ENCODE peak calls at places on chromosomes 7 and 10, in ten cellular contexts. C is retina; T is GDM1; K is AG04449; N is putamen; P is T-helper 2 cell; U is NCI-H748 treated with DMSO at 0.1 percent for 48 hours; B is NCI-H526 treated with DMSO at 0.1 percent for 48 hours; M is NCI-H1105; L is stimulated activated CD4-positive, alpha-beta T cell treated with anti-CD3 and anti-CD28 coated beads, TNF-alpha, amount 100 ng/mL, for 24 hours. Z is an unnamed sample.

GRCh38 chr10:11677480-11677879 is 64.7 kb upstream of the ECHDC3 start:
- DNase-seq in C (no peak), T (no peak), K (no peak), N (no peak), P (no peak), U (no peak), B (no peak), M (no peak), L (no peak), Z (no peak)

GRCh38 chr10:132388901-132389630 is 7.9 kb upstream of the PWWP2B start:
- DNase-seq in C (no peak), T (no peak), K (no peak), N (no peak), P (no peak), U (no peak), B (no peak), M (no peak), L (no peak), Z (no peak)

GRCh38 chr10:121231059-121231458 is 367.2 kb downstream of the FGFR2 start:
- DNase-seq in C (no peak), T (no peak), K (no peak), N (no peak), P (no peak), U (no peak), B (no peak), M (no peak), L (no peak), Z (no peak)

GRCh38 chr10:79928028-79928583 is 20.8 kb downstream of the SFTPD start:
- DNase-seq in C (no peak), T (no peak), K (no peak), N (no peak), P (no peak), U (no peak), B (no peak), M (no peak), L (no peak), Z (no peak)

GRCh38 chr10:30111340-30111980 is 52.1 kb upstream of the JCAD start:
- DNase-seq in C (no peak), T (no peak), K (peak), N (no peak), P (no peak), U (no peak), B (no peak), M (no peak), L (no peak), Z (peak)

GRCh38 chr7:41051062-41051461 is 651.8 kb downstream of the INHBA start:
- DNase-seq in C (no peak), T (no peak), K (no peak), N (no peak), P (no peak), U (no peak), B (no peak), M (no peak), L (no peak), Z (no peak)

GRCh38 chr10:77104459-77104980 is 533.1 kb downstream of the KCNMA1 start:
- DNase-seq in C (peak), T (no peak), K (peak), N (no peak), P (no peak), U (no peak), B (no peak), M (no peak), L (no peak), Z (peak)

GRCh38 chr10:59865101-59865500 is 41.3 kb downstream of the CCDC6 start:
- DNase-seq in C (no peak), T (no peak), K (no peak), N (no peak), P (no peak), U (peak), B (no peak), M (peak), L (no peak), Z (no peak)

GRCh38 chr7:149872419-149873073 is 1.2 kb upstream of the ATP6V0E2 start:
- DNase-seq in C (peak), T (no peak), K (peak), N (peak), P (no peak), U (peak), B (peak), M (peak), L (peak), Z (no peak)

GRCh38 chr10:88493676-88494483 is 89.2 kb downstream of the RNLS start:
- DNase-seq in C (no peak), T (no peak), K (peak), N (no peak), P (no peak), U (no peak), B (no peak), M (no peak), L (no peak), Z (peak)

GRCh38 chr7:134366481-134366880 is 49.8 kb upstream of the SLC35B4 start:
- DNase-seq in C (no peak), T (no peak), K (no peak), N (no peak), P (no peak), U (no peak), B (no peak), M (no peak), L (no peak), Z (no peak)

GRCh38 chr10:102302611-102303010 is 57.3 kb downstream of the GBF1 start:
- DNase-seq in C (no peak), T (no peak), K (no peak), N (no peak), P (no peak), U (no peak), B (no peak), M (no peak), L (no peak), Z (no peak)

GRCh38 chr10:80498833-80499671 is 38.6 kb upstream of the SH2D4B start:
- DNase-seq in C (peak), T (peak), K (peak), N (peak), P (peak), U (no peak), B (no peak), M (no peak), L (peak), Z (peak)

GRCh38 chr10:48444266-48444665 is 137.8 kb downstream of the MAPK8 start:
- DNase-seq in C (peak), T (peak), K (no peak), N (no peak), P (no peak), U (no peak), B (no peak), M (no peak), L (no peak), Z (no peak)

Z was measured in AG04450.